ENCODE peak calls at places on chromosomes 1 and 21, in six cellular contexts. O is B cell; R is AG10803; U is T-helper 1 cell; S is amniotic stem cell; F is CD8-positive, alpha-beta memory T cell. D is an unnamed sample.

GRCh38 chr1:109794319-109795132 is 30.8 kb upstream of the EPS8L3 start:
- DNase-seq in O (no peak), R (no peak), U (no peak), S (no peak), F (no peak), D (no peak)

GRCh38 chr1:169186106-169186505 is 79.6 kb downstream of the ATP1B1 start:
- DNase-seq in O (no peak), R (no peak), U (no peak), S (no peak), F (no peak), D (no peak)

GRCh38 chr1:183331095-183331742 is 87.0 kb downstream of the NMNAT2 start:
- DNase-seq in O (no peak), R (no peak), U (no peak), S (no peak), F (no peak), D (no peak)

GRCh38 chr1:241598234-241598633 is 41.9 kb downstream of the CHML start:
- DNase-seq in O (no peak), R (no peak), U (no peak), S (no peak), F (no peak), D (no peak)

GRCh38 chr1:9920606-9921005 is 10.5 kb upstream of the CTNNBIP1 start:
- DNase-seq in O (no peak), R (no peak), U (no peak), S (no peak), F (no peak), D (no peak)

GRCh38 chr21:28431022-28431421 is 561.7 kb downstream of the LTN1 start:
- DNase-seq in O (no peak), R (no peak), U (no peak), S (no peak), F (no peak), D (no peak)

GRCh38 chr1:18631496-18632217 is 1.0 kb downstream of the PAX7 start:
- DNase-seq in O (no peak), R (no peak), U (no peak), S (no peak), F (no peak), D (no peak)

GRCh38 chr1:232611834-232612233 is 18.1 kb downstream of the SIPA1L2 start:
- DNase-seq in O (no peak), R (no peak), U (no peak), S (no peak), F (no peak), D (no peak)

GRCh38 chr1:66890621-66891020 is 34.0 kb downstream of the DNAI4 start:
- DNase-seq in O (no peak), R (peak), U (no peak), S (no peak), F (no peak), D (no peak)

GRCh38 chr1:3711780-3712451 is 40.3 kb upstream of the CCDC27 start:
- DNase-seq in O (no peak), R (no peak), U (no peak), S (no peak), F (no peak), D (no peak)

GRCh38 chr1:53684741-53685140 is 54.2 kb downstream of the GLIS1 start:
- DNase-seq in O (no peak), R (no peak), U (no peak), S (no peak), F (no peak), D (no peak)

GRCh38 chr1:59605761-59606160 is 209.0 kb upstream of the HOOK1 start:
- DNase-seq in O (no peak), R (peak), U (no peak), S (no peak), F (no peak), D (no peak)

GRCh38 chr1:2916706-2917105 is 104.6 kb upstream of the ACTRT2 start:
- DNase-seq in O (no peak), R (no peak), U (no peak), S (no peak), F (no peak), D (no peak)

GRCh38 chr1:241355311-241356010 is 1.5 kb downstream of the RGS7 start:
- DNase-seq in O (no peak), R (no peak), U (no peak), S (no peak), F (no peak), D (no peak)

GRCh38 chr21:45303751-45304150 is 16.1 kb upstream of the POFUT2 start:
- DNase-seq in O (no peak), R (no peak), U (no peak), S (no peak), F (no peak), D (no peak)

GRCh38 chr1:103569493-103569892 is 1.9 kb upstream of the AMY2B start:
- DNase-seq in O (no peak), R (no peak), U (no peak), S (no peak), F (no peak), D (no peak)

GRCh38 chr1:214404571-214405213 is 123.7 kb downstream of the SMYD2 start:
- DNase-seq in O (no peak), R (no peak), U (no peak), S (no peak), F (no peak), D (no peak)

GRCh38 chr1:53071167-53071865 is 9.3 kb downstream of the PODN start:
- DNase-seq in O (no peak), R (no peak), U (no peak), S (no peak), F (no peak), D (no peak)

GRCh38 chr1:33841516-33841915 is 22.4 kb upstream of the HMGB4 start:
- DNase-seq in O (no peak), R (peak), U (no peak), S (no peak), F (no peak), D (no peak)

GRCh38 chr1:64915381-64916274 is 50.7 kb downstream of the JAK1 start:
- DNase-seq in O (no peak), R (peak), U (no peak), S (peak), F (no peak), D (no peak)

GRCh38 chr1:58011978-58012377 is 534.5 kb downstream of the OMA1 start:
- DNase-seq in O (no peak), R (no peak), U (no peak), S (no peak), F (no peak), D (no peak)

GRCh38 chr21:18265955-18266354 is 21.3 kb downstream of the CHODL start:
- DNase-seq in O (no peak), R (no peak), U (no peak), S (no peak), F (no peak), D (no peak)

GRCh38 chr1:91900538-91900937 is 14.6 kb upstream of the TGFBR3 start:
- DNase-seq in O (no peak), R (peak), U (no peak), S (no peak), F (no peak), D (no peak)

GRCh38 chr1:207861442-207862177 is 49.3 kb downstream of the CD34 start:
- DNase-seq in O (no peak), R (peak), U (no peak), S (no peak), F (no peak), D (peak)

GRCh38 chr1:87644500-87645245 is 316.0 kb downstream of the LMO4 start:
- DNase-seq in O (no peak), R (peak), U (no peak), S (no peak), F (no peak), D (no peak)

GRCh38 chr1:25478633-25479032 is 47.9 kb downstream of the MACO1 start:
- DNase-seq in O (no peak), R (no peak), U (no peak), S (no peak), F (no peak), D (no peak)

D was measured in naive thymus-derived CD8-positive, alpha-beta T cell.